ENCODE peak calls at places on chromosomes 1 and 21, in ten cellular contexts. R, Z, X, L, M, K, J, G, O and B are unnamed samples.

GRCh38 chr1:27045973-27046558 is 33.4 kb upstream of the TENT5B start:
- DNase-seq in R (peak; percentile 65), Z (peak; percentile 73), X (peak; percentile 87), L (peak; percentile 42), M (peak; percentile 69), K (peak; percentile 71), J (peak; percentile 91), G (no peak), O (peak; percentile 89), B (peak; percentile 78)

GRCh38 chr1:18494304-18494703 is 13.6 kb downstream of the KLHDC7A start:
- DNase-seq in R (no peak), Z (no peak), X (no peak), L (no peak), M (no peak), K (no peak), J (no peak), G (no peak), O (no peak), B (no peak)

GRCh38 chr21:39645331-39645730 is 32.6 kb downstream of the B3GALT5 start:
- DNase-seq in R (no peak), Z (no peak), X (no peak), L (no peak), M (peak; percentile 17), K (no peak), J (no peak), G (no peak), O (no peak), B (no peak)

GRCh38 chr1:6592865-6593593 is 9.6 kb downstream of the KLHL21 start:
- DNase-seq in R (no peak), Z (no peak), X (no peak), L (no peak), M (no peak), K (no peak), J (no peak), G (no peak), O (peak; percentile 83), B (no peak)

GRCh38 chr1:222283147-222283768 is 264.6 kb downstream of the HHIPL2 start:
- DNase-seq in R (no peak), Z (no peak), X (no peak), L (peak; percentile 38), M (no peak), K (no peak), J (no peak), G (no peak), O (peak; percentile 77), B (no peak)

GRCh38 chr1:33260435-33260980 is 4.2 kb downstream of the ZNF362 start:
- DNase-seq in R (no peak), Z (no peak), X (no peak), L (no peak), M (no peak), K (no peak), J (no peak), G (no peak), O (no peak), B (no peak)

GRCh38 chr1:221031890-221032222 is 152.6 kb downstream of the HLX start:
- DNase-seq in R (no peak), Z (no peak), X (no peak), L (no peak), M (no peak), K (no peak), J (no peak), G (no peak), O (no peak), B (no peak)

GRCh38 chr1:65959896-65960295 is 167.2 kb downstream of the PDE4B start:
- DNase-seq in R (no peak), Z (no peak), X (no peak), L (peak; percentile 71), M (no peak), K (no peak), J (no peak), G (no peak), O (no peak), B (no peak)

GRCh38 chr1:170765712-170766330 is 101.9 kb downstream of the PRRX1 start:
- DNase-seq in R (no peak), Z (no peak), X (peak; percentile 13), L (peak; percentile 17), M (no peak), K (no peak), J (peak; percentile 41), G (no peak), O (no peak), B (no peak)

GRCh38 chr1:61089338-61089737 is 7.0 kb downstream of the NFIA start:
- DNase-seq in R (no peak), Z (no peak), X (no peak), L (no peak), M (no peak), K (no peak), J (no peak), G (no peak), O (no peak), B (no peak)

GRCh38 chr1:24849653-24850295 is 80.3 kb downstream of the RUNX3 start:
- DNase-seq in R (no peak), Z (no peak), X (peak; percentile 65), L (no peak), M (peak; percentile 40), K (peak; percentile 25), J (peak; percentile 62), G (no peak), O (no peak), B (no peak)

GRCh38 chr1:54403377-54403776 is 2.8 kb downstream of the SSBP3 start:
- DNase-seq in R (no peak), Z (no peak), X (no peak), L (no peak), M (no peak), K (no peak), J (peak; percentile 36), G (no peak), O (no peak), B (no peak)

GRCh38 chr1:7478797-7479499 is 292.1 kb upstream of the VAMP3 start:
- DNase-seq in R (peak; percentile 74), Z (peak; percentile 91), X (no peak), L (peak; percentile 96), M (peak; percentile 69), K (no peak), J (no peak), G (no peak), O (no peak), B (peak; percentile 89)

GRCh38 chr1:17861685-17862084 is 106.6 kb downstream of the ACTL8 start:
- DNase-seq in R (no peak), Z (no peak), X (peak; percentile 42), L (peak; percentile 20), M (no peak), K (no peak), J (peak; percentile 28), G (no peak), O (no peak), B (no peak)

GRCh38 chr1:9871021-9871420 is 39.0 kb downstream of the CTNNBIP1 start:
- DNase-seq in R (no peak), Z (no peak), X (peak; percentile 0), L (no peak), M (no peak), K (no peak), J (no peak), G (no peak), O (no peak), B (no peak)

GRCh38 chr1:84008631-84009030 is 9.7 kb upstream of the TTLL7 start:
- DNase-seq in R (no peak), Z (no peak), X (no peak), L (no peak), M (no peak), K (no peak), J (no peak), G (no peak), O (no peak), B (no peak)
- H3K4me1 ChIP-seq in R (no peaks in the 10 kb centered on the region), Z (no peaks in the 10 kb centered on the region), X (no peaks in the 10 kb centered on the region), L (no peaks in the 10 kb centered on the region), M (no peaks in the 10 kb centered on the region), K (no peaks in the 10 kb centered on the region), J (no peaks in the 10 kb centered on the region), G (no peaks in the 10 kb centered on the region), O (no peaks in the 10 kb centered on the region), B (no peaks in the 10 kb centered on the region)

GRCh38 chr1:21778405-21778727 is 4.6 kb downstream of the USP48 start:
- DNase-seq in R (no peak), Z (no peak), X (no peak), L (no peak), M (no peak), K (no peak), J (no peak), G (no peak), O (no peak), B (no peak)
- H3K4me1 ChIP-seq in R (peaks cover 3% of the 10 kb centered on the region), Z (peaks cover 38% of the 10 kb centered on the region), X (peaks cover 5% of the 10 kb centered on the region), L (no peaks in the 10 kb centered on the region), M (no peaks in the 10 kb centered on the region), K (peaks cover 21% of the 10 kb centered on the region), J (no peaks in the 10 kb centered on the region), G (peaks cover 25% of the 10 kb centered on the region), O (peaks cover 33% of the 10 kb centered on the region), B (peaks cover 37% of the 10 kb centered on the region)

DNA sequence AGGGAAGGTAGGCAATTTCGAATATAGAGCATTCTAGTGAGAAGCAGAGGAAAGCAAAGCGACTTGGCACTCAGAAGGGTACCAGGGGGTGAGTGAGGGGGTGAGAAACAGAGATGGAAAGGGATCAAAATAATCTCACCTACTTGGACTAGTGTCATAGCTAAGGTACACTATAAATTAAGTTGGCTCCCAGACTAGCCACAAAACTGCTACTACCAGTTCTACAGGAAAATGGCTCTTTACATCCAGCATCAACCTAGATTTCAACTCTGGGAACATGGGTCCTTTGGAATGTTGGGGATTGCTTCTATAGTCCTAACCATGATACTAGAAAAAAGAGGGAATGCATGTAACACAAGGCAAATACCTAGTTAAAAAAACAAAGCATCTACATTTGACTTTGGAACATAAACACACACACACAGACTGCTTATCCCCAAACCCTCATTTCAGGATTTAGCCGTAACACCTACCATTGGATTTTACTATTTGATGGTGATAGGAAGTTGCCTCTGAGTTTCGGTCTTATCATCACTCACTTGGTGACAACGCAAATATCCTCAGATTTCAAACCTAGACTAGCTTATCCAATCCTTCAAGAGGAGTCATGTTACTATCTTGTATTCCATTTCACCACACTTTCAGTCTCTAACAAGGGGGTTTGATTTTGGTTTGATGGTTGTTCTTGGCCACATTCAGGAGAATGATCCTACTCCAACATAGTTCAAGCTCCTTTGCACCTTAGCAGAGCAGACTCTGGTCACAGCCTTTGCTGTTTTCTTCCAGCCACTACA is 5.6 kb downstream of the ZBTB21 start:
- DNase-seq in R (no peak), Z (no peak), X (no peak), L (no peak), M (no peak), K (no peak), J (no peak), G (no peak), O (no peak), B (no peak)
- H3K4me1 ChIP-seq in R (peaks cover 3% of the 10 kb centered on the region), Z (peaks cover 7% of the 10 kb centered on the region), X (peaks cover 4% of the 10 kb centered on the region), L (peaks cover 17% of the 10 kb centered on the region), M (no peaks in the 10 kb centered on the region), K (no peaks in the 10 kb centered on the region), J (peaks cover 5% of the 10 kb centered on the region), G (peaks cover 5% of the 10 kb centered on the region), O (peaks cover 5% of the 10 kb centered on the region), B (peaks cover 7% of the 10 kb centered on the region)

GRCh38 chr21:29186246-29186645 is 55.8 kb downstream of the MAP3K7CL start:
- DNase-seq in R (no peak), Z (no peak), X (no peak), L (no peak), M (no peak), K (no peak), J (no peak), G (no peak), O (no peak), B (no peak)
- H3K4me1 ChIP-seq in R (peaks cover 6% of the 10 kb centered on the region), Z (peaks cover 19% of the 10 kb centered on the region), X (no peaks in the 10 kb centered on the region), L (peaks cover 49% of the 10 kb centered on the region), M (no peaks in the 10 kb centered on the region), K (no peaks in the 10 kb centered on the region), J (no peaks in the 10 kb centered on the region), G (peaks cover 47% of the 10 kb centered on the region), O (peaks cover 4% of the 10 kb centered on the region), B (peaks cover 33% of the 10 kb centered on the region)

GRCh38 chr1:153602749-153603148 is 10.2 kb downstream of the S100A16 start:
- DNase-seq in R (no peak), Z (no peak), X (no peak), L (no peak), M (no peak), K (no peak), J (no peak), G (no peak), O (no peak), B (no peak)
- H3K4me1 ChIP-seq in R (no peaks in the 10 kb centered on the region), Z (peaks cover 13% of the 10 kb centered on the region), X (peaks cover 8% of the 10 kb centered on the region), L (peaks cover 16% of the 10 kb centered on the region), M (no peaks in the 10 kb centered on the region), K (peaks cover 7% of the 10 kb centered on the region), J (peaks cover 28% of the 10 kb centered on the region), G (peaks cover 4% of the 10 kb centered on the region), O (peaks cover 12% of the 10 kb centered on the region), B (peaks cover 13% of the 10 kb centered on the region)